ENCODE peak calls at places on chromosomes 3 and 15, in four cellular contexts. U, K, A and J are unnamed samples. For H3K36me3 and H3K4me1, the result is how much of the 10 kb centered on the place peaks cover.

GRCh38 chr15:78540135-78540954 is at the start of gene PSMA4:
- DNase-seq in A (peak), U (peak), K (peak), J (peak)

GRCh38 chr3:41434781-41435180 is 235.5 kb downstream of the CTNNB1 start:
- DNase-seq in U (no peak), K (no peak), A (no peak), J (no peak)

GRCh38 chr15:25862469-25863066 is 559 bp downstream of the ATP10A start:
- DNase-seq in A (peak), U (peak), K (no peak), J (peak)

GRCh38 chr15:60706145-60706544 is 227.2 kb upstream of the ICE2 start:
- DNase-seq in U (no peak), K (no peak), A (no peak), J (no peak)

GRCh38 chr15:82810061-82810862 is 834 bp downstream of the WHAMM start:
- DNase-seq in K (peak), U (peak), A (peak), J (peak)

GRCh38 chr15:50993598-50993997 is 85.1 kb downstream of the AP4E1 start:
- DNase-seq in U (no peak), K (peak), A (no peak), J (no peak)

GRCh38 chr3:146747928-146748327 is 142.8 kb upstream of the PLSCR5 start:
- DNase-seq in K (peak), U (no peak), A (no peak), J (no peak)

GRCh38 chr3:190718691-190719090 is 143.8 kb downstream of the GMNC start:
- DNase-seq in K (peak), U (no peak), A (no peak), J (no peak)

GRCh38 chr15:20344601-20345400 is 196.8 kb downstream of the GOLGA6L6 start:
- DNase-seq in K (no peak), U (no peak), A (no peak), J (no peak)

GRCh38 chr3:73839032-73839431 is 214.3 kb upstream of the PDZRN3 start:
- DNase-seq in U (no peak), A (no peak), K (no peak), J (no peak)

GRCh38 chr3:15292765-15293522 is 39.4 kb downstream of the SH3BP5 start:
- DNase-seq in K (peak), U (peak), A (peak), J (no peak)

GRCh38 chr3:37660782-37661181 is 200.9 kb upstream of the CTDSPL start:
- DNase-seq in K (no peak), A (no peak), U (no peak), J (no peak)

GRCh38 chr3:14322667-14323295 is 79.6 kb upstream of the SLC6A6 start:
- DNase-seq in A (peak), U (no peak), K (no peak), J (no peak)

GRCh38 chr3:139771331-139771730 is 93.6 kb upstream of the NMNAT3 start:
- DNase-seq in A (no peak), K (no peak), U (no peak), J (no peak)

GRCh38 chr3:121651684-121652083 is 9.0 kb downstream of the HCLS1 start:
- DNase-seq in K (no peak), U (no peak), A (no peak), J (no peak)

GRCh38 chr3:58161435-58162398 is 49.1 kb downstream of the DNASE1L3 start:
- DNase-seq in A (no peak), K (peak), U (no peak), J (no peak)

GRCh38 chr3:49703443-49703927 is 14.1 kb downstream of the RNF123 start:
- DNase-seq in U (peak), A (no peak), K (peak), J (peak)

GRCh38 chr3:155983834-155984474 is 113.5 kb downstream of the GMPS start:
- DNase-seq in K (peak), A (no peak), U (no peak), J (no peak)

GRCh38 chr15:57654136-57654845 is 52.2 kb upstream of the POLR2M start:
- DNase-seq in U (no peak), A (no peak), K (peak), J (no peak)

DNA sequence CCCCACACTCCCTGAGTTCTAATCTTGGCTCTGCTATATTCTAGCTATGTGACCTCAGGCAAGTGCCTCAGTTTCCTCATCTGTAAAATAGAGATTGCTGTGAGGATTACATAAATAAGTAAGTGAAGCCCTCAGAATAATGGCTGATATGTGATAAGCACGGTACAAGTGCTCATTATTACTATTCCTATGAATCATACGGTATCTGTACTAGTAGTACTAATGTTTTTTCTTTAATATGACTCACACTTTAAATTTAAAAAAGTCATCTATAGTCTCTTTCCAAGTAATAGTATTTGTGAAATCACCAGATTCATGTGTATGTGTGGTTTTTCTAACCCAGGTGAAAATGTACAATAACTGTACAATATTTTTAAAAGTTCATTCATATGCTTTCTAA is 58.7 kb downstream of the CLDN11 start:
- DNase-seq in U (no peak), A (no peak), K (peak), J (no peak)
- H3K36me3 ChIP-seq in U (under half), A (under half), K (under half), J (under half)

DNA sequence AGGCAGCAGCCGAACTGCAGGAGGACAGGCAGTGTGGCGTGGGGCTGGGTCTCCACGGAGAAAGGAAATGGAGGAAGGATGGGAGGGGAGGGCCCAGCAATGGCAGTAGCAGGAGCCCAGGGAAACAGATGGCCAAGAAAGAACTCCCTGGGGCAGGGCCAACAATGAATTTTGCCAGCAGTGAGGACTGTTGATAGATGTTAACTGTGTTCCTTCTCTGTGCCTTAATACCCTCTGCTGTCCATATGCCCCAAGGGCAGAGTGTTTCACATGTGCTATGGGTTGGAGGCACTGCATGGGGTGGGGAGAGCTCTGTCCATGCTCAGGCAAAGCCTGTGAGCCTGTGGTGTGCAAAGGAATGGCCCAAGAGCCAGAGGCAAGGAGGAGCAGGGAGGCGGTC is 70.8 kb upstream of the POMGNT2 start:
- DNase-seq in K (no peak), A (no peak), U (no peak), J (no peak)
- H3K4me1 ChIP-seq in K (under half), A (under half), U (under half), J (under half)

GRCh38 chr15:70479056-70479455 is 284.3 kb downstream of the UACA start:
- DNase-seq in U (no peak), A (no peak), K (no peak), J (no peak)
- H3K36me3 ChIP-seq in U (under half), A (under half), K (under half), J (under half)

GRCh38 chr15:66740802-66741201 is 38.8 kb downstream of the SMAD6 start:
- DNase-seq in K (no peak), A (peak), U (peak), J (no peak)
- H3K4me1 ChIP-seq in K (under half), A (under half), U (half or more), J (under half)

DNA sequence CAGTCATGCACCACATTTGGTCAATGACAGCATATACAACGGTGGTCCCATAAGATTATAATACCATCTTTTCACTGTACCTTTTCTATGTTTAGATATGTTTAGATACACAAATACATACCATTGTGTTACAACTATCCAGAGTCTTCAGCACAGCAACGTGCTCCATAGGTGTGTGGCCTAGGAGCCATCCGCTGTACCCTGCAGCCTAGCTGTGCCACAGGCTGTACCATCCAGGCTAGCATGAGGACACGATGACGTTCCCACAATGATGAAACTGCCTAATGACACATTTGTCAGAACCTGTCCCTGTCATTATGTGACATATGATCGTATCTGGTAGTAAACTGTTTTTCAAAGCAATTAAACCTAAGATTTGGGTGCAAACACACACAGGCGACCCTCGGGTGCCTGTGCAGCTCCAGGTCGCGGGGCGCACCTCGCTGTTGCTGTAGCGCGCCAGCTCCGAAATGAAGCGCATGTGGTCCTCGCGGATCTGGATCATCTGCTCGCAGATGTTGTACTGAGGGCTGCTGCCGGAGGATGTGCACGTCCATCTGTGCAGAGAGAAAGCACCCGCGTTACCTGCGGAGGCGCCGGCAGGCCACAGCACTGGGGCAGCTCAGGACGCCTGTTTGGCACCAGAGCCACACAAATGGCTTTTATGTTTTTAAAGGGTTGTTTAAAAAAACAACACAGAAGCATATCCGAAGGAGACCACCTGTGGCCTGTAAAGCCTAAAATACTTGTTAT is 48.2 kb downstream of the CYFIP1 start:
- DNase-seq in K (no peak), A (no peak), U (no peak), J (no peak)
- H3K36me3 ChIP-seq in K (under half), A (under half), U (half or more), J (under half)

GRCh38 chr15:67185051-67185450 is 69.4 kb downstream of the AAGAB start:
- DNase-seq in K (no peak), A (peak), U (no peak), J (no peak)
- H3K4me1 ChIP-seq in K (half or more), A (under half), U (under half), J (under half)

DNA sequence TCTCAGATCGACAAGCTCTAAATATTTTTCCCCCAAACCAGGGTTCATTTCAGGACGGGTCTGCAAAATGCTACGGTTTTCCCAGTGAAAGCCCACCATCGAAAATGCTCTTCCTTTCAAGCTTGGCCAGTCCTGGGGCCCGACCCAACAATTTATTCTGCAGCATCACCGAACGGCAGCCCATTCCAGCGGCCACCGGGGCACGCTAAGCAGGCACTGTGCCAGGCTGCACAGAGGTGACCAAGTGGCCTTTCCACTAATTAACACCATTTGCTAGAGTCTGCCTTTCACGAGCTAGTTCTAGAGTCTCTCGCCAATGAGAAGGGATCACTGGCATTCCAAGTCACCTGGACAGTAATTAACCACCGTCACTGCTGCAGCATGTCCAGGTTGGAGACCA is 14.4 kb downstream of the RGMA start:
- DNase-seq in K (no peak), A (no peak), U (no peak), J (no peak)
- H3K36me3 ChIP-seq in K (under half), A (under half), U (under half), J (under half)

GRCh38 chr15:63509933-63510547 is 5.6 kb downstream of the USP3 start:
- DNase-seq in U (no peak), A (no peak), K (peak), J (no peak)

GRCh38 chr15:63513728-63514127 is 9.3 kb downstream of the USP3 start:
- DNase-seq in U (no peak), K (no peak), A (no peak), J (no peak)

GRCh38 chr15:63510548-63510940 is 6.2 kb downstream of the USP3 start:
- DNase-seq in K (no peak), U (no peak), A (no peak), J (no peak)

GRCh38 chr15:63513271-63513670 is 8.9 kb downstream of the USP3 start:
- DNase-seq in U (no peak), A (no peak), K (no peak), J (no peak)

GRCh38 chr15:63512148-63512547 is 7.8 kb downstream of the USP3 start:
- DNase-seq in A (no peak), U (no peak), K (no peak), J (no peak)
- H3K4me1 ChIP-seq in A (half or more), U (half or more), K (under half), J (under half)

GRCh38 chr3:123406598-123406997 is 42.3 kb downstream of the ADCY5 start:
- DNase-seq in A (peak), K (no peak), U (peak), J (no peak)
- H3K36me3 ChIP-seq in A (under half), K (under half), U (under half), J (under half)

GRCh38 chr15:39367591-39367990 is 213.3 kb upstream of the THBS1 start:
- DNase-seq in A (no peak), U (no peak), K (no peak), J (no peak)
- H3K4me1 ChIP-seq in A (under half), U (under half), K (under half), J (under half)